ENCODE peak calls at places on chromosomes 4 and X, in eight cellular contexts. L is fibroblast of lung, J is AG04450, X is left ventricle myocardium inferior, S is heart left ventricle, U is kidney, T is transverse colon, B is lung. Z is an unnamed sample.

GRCh38 chr4:7747062-7747385 is 192.6 kb downstream of the AFAP1 start:
- DNase-seq in J (no peak), S (peak), L (no peak), X (peak), B (no peak), T (peak), U (no peak), Z (no peak)

GRCh38 chr4:122997463-122998101 is 75.2 kb upstream of the NUDT6 start:
- DNase-seq in S (no peak), L (no peak), B (no peak), J (no peak), U (no peak), T (no peak), X (no peak), Z (no peak)

GRCh38 chrX:11557120-11557519 is 108.6 kb downstream of the ARHGAP6 start:
- DNase-seq in U (no peak), T (no peak), B (no peak), J (no peak), X (no peak), L (peak), S (no peak), Z (no peak)

GRCh38 chr4:73852771-73853170 is 325 bp upstream of the PF4V1 start:
- DNase-seq in T (no peak), B (no peak), U (no peak), X (no peak), J (no peak), S (no peak), L (no peak), Z (no peak)

GRCh38 chrX:40099046-40099968 is 1.5 kb upstream of the BCOR start:
- DNase-seq in L (no peak), J (no peak), S (peak), T (peak), B (no peak), U (peak), X (peak), Z (no peak)

GRCh38 chr4:7516773-7517144 is 82.0 kb upstream of the PSAPL1 start:
- DNase-seq in S (peak), T (no peak), J (no peak), X (peak), L (no peak), B (no peak), U (no peak), Z (no peak)

GRCh38 chr4:7626551-7626950 is 191.8 kb upstream of the PSAPL1 start:
- DNase-seq in X (no peak), L (no peak), T (no peak), U (no peak), J (no peak), S (no peak), B (no peak), Z (no peak)

GRCh38 chrX:109840585-109840984 is 107.5 kb upstream of the ACSL4 start:
- DNase-seq in L (peak), X (no peak), S (peak), T (peak), J (peak), B (peak), U (no peak), Z (peak)

GRCh38 chr4:48370260-48371134 is 29.2 kb downstream of the SLAIN2 start:
- DNase-seq in U (no peak), X (no peak), S (no peak), L (no peak), B (no peak), J (no peak), T (no peak), Z (no peak)

GRCh38 chrX:38282044-38282443 is 45.3 kb downstream of the RPGR start:
- DNase-seq in S (peak), B (no peak), X (peak), L (no peak), T (no peak), J (no peak), U (no peak), Z (no peak)

GRCh38 chr4:56183344-56183959 is 203.8 kb downstream of the AASDH start:
- DNase-seq in L (no peak), T (no peak), B (no peak), S (no peak), J (no peak), X (no peak), U (no peak), Z (no peak)

GRCh38 chr4:158636619-158637018 is 35.1 kb downstream of the C4orf46 start:
- DNase-seq in B (no peak), S (no peak), J (no peak), U (no peak), T (no peak), X (no peak), L (no peak), Z (no peak)

GRCh38 chr4:54228563-54229501 is at the start of gene PDGFRA:
- DNase-seq in L (peak), B (peak), T (peak), J (peak), X (peak), S (peak), U (peak), Z (no peak)

GRCh38 chrX:46758956-46759644 is at the start of gene SLC9A7:
- DNase-seq in B (peak), T (peak), S (peak), J (no peak), X (peak), U (peak), L (peak), Z (peak)

GRCh38 chr4:101888472-101888871 is 97.9 kb downstream of the BANK1 start:
- DNase-seq in L (no peak), S (no peak), J (no peak), X (no peak), B (no peak), U (no peak), T (no peak), Z (no peak)

GRCh38 chrX:47168495-47169073 is 23.6 kb downstream of the RBM10 start:
- DNase-seq in S (no peak), J (no peak), X (no peak), B (no peak), T (no peak), U (peak), L (no peak), Z (no peak)

GRCh38 chrX:2732076-2732475 is 19.8 kb upstream of the XG start:
- DNase-seq in L (no peak), S (no peak), X (no peak), B (no peak), T (no peak), U (no peak), J (no peak), Z (no peak)

GRCh38 chrX:121581885-121582284 is 534.5 kb downstream of the GLUD2 start:
- DNase-seq in U (no peak), L (no peak), X (no peak), T (no peak), J (no peak), S (no peak), B (no peak), Z (no peak)

GRCh38 chrX:40158036-40158706 is 60.4 kb upstream of the BCOR start:
- DNase-seq in L (no peak), U (no peak), X (no peak), J (no peak), B (no peak), S (no peak), T (no peak), Z (peak)

GRCh38 chr4:144399927-144400326 is 246.0 kb upstream of the HHIP start:
- DNase-seq in U (no peak), L (peak), X (no peak), B (no peak), T (no peak), J (peak), S (no peak), Z (no peak)

GRCh38 chr4:104462647-104463046 is 32.0 kb downstream of the CXXC4 start:
- DNase-seq in L (no peak), T (no peak), U (no peak), J (no peak), X (no peak), B (no peak), S (no peak), Z (no peak)

GRCh38 chr4:85039526-85039925 is 73.0 kb upstream of the WDFY3 start:
- DNase-seq in L (peak), J (no peak), X (no peak), B (no peak), T (no peak), S (no peak), U (no peak), Z (no peak)

GRCh38 chr4:40454816-40455215 is 119.7 kb downstream of the CHRNA9 start:
- DNase-seq in X (no peak), T (no peak), U (no peak), J (no peak), S (no peak), L (no peak), B (no peak), Z (no peak)
- H3K27ac ChIP-seq in X (no peak), T (no peak), U (no peak), J (no peak), S (no peak), L (no peak), B (no peak), Z (no peak)

GRCh38 chr4:140049024-140049923 is 104.7 kb downstream of the MAML3 start:
- DNase-seq in X (no peak), B (no peak), T (peak), U (no peak), S (peak), L (peak), J (no peak), Z (no peak)
- H3K27ac ChIP-seq in X (peak), B (peak), T (peak), U (no peak), S (peak), L (peak), J (peak), Z (peak)

GRCh38 chr4:118398226-118399090 is 45.7 kb upstream of the PRSS12 start:
- DNase-seq in J (no peak), L (no peak), X (no peak), S (no peak), B (no peak), U (no peak), T (no peak), Z (no peak)

GRCh38 chr4:118400362-118400761 is 47.6 kb upstream of the PRSS12 start:
- DNase-seq in X (no peak), B (no peak), L (peak), J (no peak), S (no peak), T (no peak), U (no peak), Z (no peak)

GRCh38 chr4:118395057-118395679 is 42.4 kb upstream of the PRSS12 start:
- DNase-seq in X (no peak), J (no peak), L (no peak), T (no peak), U (no peak), B (no peak), S (no peak), Z (no peak)

DNA sequence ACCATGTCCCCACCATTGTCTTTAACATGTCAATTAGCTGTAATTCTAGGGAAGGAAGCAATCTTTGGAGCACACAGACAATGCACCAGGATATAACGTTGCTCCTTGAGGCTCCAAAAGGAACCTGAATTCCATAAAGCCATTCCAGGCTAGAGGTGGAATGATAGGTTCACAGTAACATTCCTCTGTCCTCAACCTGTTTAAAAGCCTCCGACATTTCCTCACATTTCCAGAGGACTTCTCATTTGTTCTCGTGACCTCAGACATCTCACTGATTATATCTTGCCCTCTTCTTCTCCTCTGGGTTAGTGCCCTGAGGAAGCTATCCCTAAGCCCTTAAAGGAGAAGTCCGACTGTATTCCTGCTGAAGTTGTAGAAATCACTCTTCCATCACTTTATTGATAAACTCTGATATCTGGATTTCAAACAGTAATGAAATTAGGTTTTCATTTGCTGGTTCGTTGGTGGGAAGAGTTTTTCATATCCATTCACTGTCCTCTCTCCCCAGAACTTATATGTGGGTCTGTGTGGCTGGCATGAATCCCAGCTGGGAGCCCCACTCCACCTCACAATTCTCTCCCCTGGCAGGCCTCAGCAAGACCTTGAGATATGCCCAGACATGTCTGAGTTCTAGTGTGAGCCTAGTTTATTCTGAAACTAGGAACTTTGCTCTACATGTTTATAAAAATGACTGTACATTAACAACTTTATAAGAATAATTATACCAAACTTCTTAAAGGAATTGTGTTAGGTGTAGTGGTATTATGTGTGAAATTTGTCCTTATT is 44.3 kb upstream of the PRSS12 start:
- DNase-seq in S (no peak), X (no peak), J (no peak), U (no peak), B (no peak), T (no peak), L (no peak), Z (no peak)
- H3K27ac ChIP-seq in S (no peak), X (no peak), J (no peak), U (no peak), B (no peak), T (no peak), L (no peak), Z (no peak)

GRCh38 chr4:22466582-22466981 is 49.3 kb downstream of the ADGRA3 start:
- DNase-seq in X (no peak), U (no peak), T (no peak), S (no peak), J (no peak), L (no peak), B (no peak), Z (no peak)

GRCh38 chr4:22463179-22463578 is 52.7 kb downstream of the ADGRA3 start:
- DNase-seq in J (no peak), B (no peak), X (no peak), S (no peak), U (no peak), T (no peak), L (no peak), Z (no peak)

GRCh38 chr4:22462693-22463092 is 53.2 kb downstream of the ADGRA3 start:
- DNase-seq in U (no peak), S (no peak), J (no peak), T (no peak), X (no peak), L (no peak), B (no peak), Z (no peak)

GRCh38 chr4:22465349-22465748 is 50.5 kb downstream of the ADGRA3 start:
- DNase-seq in B (no peak), T (no peak), U (no peak), X (no peak), J (no peak), L (no peak), S (no peak), Z (no peak)

GRCh38 chr4:22465996-22466395 is 49.9 kb downstream of the ADGRA3 start:
- DNase-seq in X (no peak), U (no peak), B (no peak), T (no peak), S (no peak), L (no peak), J (no peak), Z (no peak)
- H3K27ac ChIP-seq in X (no peak), U (no peak), B (no peak), T (no peak), S (no peak), L (no peak), J (no peak), Z (no peak)

GRCh38 chr4:150280975-150281374 is 202.7 kb downstream of the DCLK2 start:
- DNase-seq in U (no peak), L (no peak), T (no peak), J (no peak), X (no peak), S (no peak), B (no peak), Z (no peak)

GRCh38 chr4:150278206-150278605 is 200.0 kb downstream of the DCLK2 start:
- DNase-seq in X (no peak), L (no peak), J (no peak), U (no peak), S (no peak), T (no peak), B (no peak), Z (no peak)

GRCh38 chr4:150283689-150284088 is 205.4 kb downstream of the DCLK2 start:
- DNase-seq in X (no peak), U (no peak), B (no peak), J (peak), S (no peak), L (peak), T (no peak), Z (no peak)

GRCh38 chr4:150280081-150280950 is 202.1 kb downstream of the DCLK2 start:
- DNase-seq in T (no peak), L (peak), J (peak), S (no peak), B (no peak), X (no peak), U (no peak), Z (peak)
- H3K27ac ChIP-seq in T (peak), L (peak), J (peak), S (no peak), B (no peak), X (no peak), U (no peak), Z (peak)

GRCh38 chrX:129930941-129931410 is 25.0 kb downstream of the UTP14A start:
- DNase-seq in U (no peak), T (no peak), X (no peak), L (peak), S (no peak), J (no peak), B (no peak), Z (no peak)
- H3K27ac ChIP-seq in U (peak), T (peak), X (peak), L (peak), S (peak), J (peak), B (peak), Z (peak)

GRCh38 chrX:19725545-19726102 is 161.8 kb downstream of the SH3KBP1 start:
- DNase-seq in X (no peak), U (no peak), S (no peak), B (peak), J (no peak), L (no peak), T (no peak), Z (no peak)
- H3K27ac ChIP-seq in X (no peak), U (no peak), S (no peak), B (peak), J (no peak), L (no peak), T (no peak), Z (no peak)

DNA sequence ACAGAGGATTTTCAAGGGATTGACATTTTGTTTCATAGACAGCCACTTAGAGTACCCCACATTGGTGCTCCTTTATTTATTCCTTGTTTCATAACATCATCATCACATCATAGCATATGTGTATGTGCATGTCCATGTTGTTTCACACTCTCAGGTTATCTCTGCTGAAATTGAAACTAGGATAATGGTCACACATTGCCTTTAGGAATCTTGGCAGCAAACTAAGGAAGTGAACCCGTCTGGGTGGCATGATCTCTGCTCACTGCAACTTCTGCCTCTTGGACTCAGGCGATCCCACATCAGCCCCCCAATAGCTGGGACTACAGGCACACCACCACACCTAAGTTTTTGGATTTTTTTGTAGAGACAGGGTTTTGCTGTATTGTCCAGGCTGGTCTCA is 234.2 kb upstream of the ANKRD50 start:
- DNase-seq in L (no peak), J (no peak), B (no peak), T (no peak), U (no peak), S (no peak), X (no peak), Z (no peak)
- H3K27ac ChIP-seq in L (no peak), J (no peak), B (no peak), T (no peak), U (no peak), S (no peak), X (no peak), Z (no peak)

DNA sequence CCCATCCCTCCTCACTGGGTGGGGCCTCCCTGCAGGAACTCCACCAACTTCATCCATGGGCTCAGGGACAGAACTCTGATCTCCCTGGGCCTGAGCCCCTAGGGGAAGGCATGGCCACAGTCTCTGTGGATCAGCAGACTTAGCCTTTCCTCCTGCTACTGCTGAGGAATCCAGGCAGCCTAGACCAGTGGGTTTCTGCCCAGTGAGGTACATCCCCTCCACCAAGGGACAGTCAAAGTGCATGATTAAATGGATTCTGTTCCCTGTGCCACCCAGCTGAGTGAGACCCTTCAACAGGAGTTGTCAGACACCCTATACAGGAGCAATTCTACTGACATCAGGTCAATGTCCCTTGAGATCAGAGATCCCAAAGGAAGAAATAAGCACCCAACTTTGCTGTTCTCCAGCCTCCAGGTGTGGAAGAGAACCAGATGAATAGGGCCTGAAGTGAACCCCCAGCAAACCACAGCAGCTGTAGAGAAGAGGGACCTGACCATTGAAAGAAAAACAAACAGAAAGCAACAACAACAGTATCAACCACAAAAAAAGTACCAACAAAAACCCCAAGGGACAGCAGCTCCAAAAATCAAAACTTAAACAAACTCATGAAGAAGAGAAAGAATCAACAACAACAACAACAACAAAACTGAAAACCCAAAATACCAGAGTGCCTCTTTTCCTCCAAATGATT is 84.8 kb downstream of the CHIC1 start:
- DNase-seq in S (no peak), J (no peak), U (no peak), B (no peak), X (no peak), T (no peak), L (no peak), Z (no peak)
- H3K27ac ChIP-seq in S (no peak), J (no peak), U (no peak), B (no peak), X (no peak), T (no peak), L (no peak), Z (no peak)